ENCODE peak calls at places on chromosomes 3 and 15, in four cellular contexts. Y, P, V and O are unnamed samples.

GRCh38 chr3:56251343-56251945 is 216.8 kb downstream of the ERC2 start:
- DNase-seq in P (peak), V (peak), Y (peak), O (peak)

GRCh38 chr15:66886686-66887273 is 178.6 kb upstream of the SMAD3 start:
- DNase-seq in Y (no peak), V (no peak), P (no peak), O (no peak)

GRCh38 chr3:62246094-62246493 is 127.3 kb downstream of the FEZF2 start:
- DNase-seq in P (no peak), Y (no peak), V (no peak), O (no peak)

GRCh38 chr15:68650901-68651709 is 72.3 kb downstream of the CORO2B start:
- DNase-seq in Y (peak), V (peak), P (peak), O (peak)

GRCh38 chr3:30631237-30631961 is 25.0 kb downstream of the TGFBR2 start:
- DNase-seq in P (no peak), V (no peak), Y (peak), O (no peak)

GRCh38 chr3:50296721-50297383 is 2.4 kb downstream of the HYAL3 start:
- DNase-seq in V (no peak), P (no peak), Y (no peak), O (no peak)

GRCh38 chr3:85003479-85003878 is 44.7 kb downstream of the CADM2 start:
- DNase-seq in V (no peak), Y (no peak), P (no peak), O (no peak)

GRCh38 chr15:50315814-50316630 is 39.0 kb downstream of the GABPB1 start:
- DNase-seq in Y (peak), V (no peak), P (no peak), O (peak)

GRCh38 chr15:50145451-50145872 is 26.4 kb upstream of the ATP8B4 start:
- DNase-seq in V (no peak), P (no peak), Y (peak), O (peak)

GRCh38 chr3:47420511-47421484 is 40.0 kb downstream of the PTPN23 start:
- DNase-seq in Y (peak), V (peak), P (peak), O (peak)

GRCh38 chr3:112615942-112616731 is 24.8 kb downstream of the CCDC80 start:
- DNase-seq in Y (no peak), V (no peak), P (no peak), O (no peak)

GRCh38 chr3:170180107-170180951 is 1.2 kb downstream of the PHC3 start:
- DNase-seq in Y (no peak), V (no peak), P (peak), O (peak)

GRCh38 chr3:114104414-114104813 is 47.9 kb downstream of the QTRT2 start:
- DNase-seq in V (no peak), Y (no peak), P (no peak), O (no peak)

GRCh38 chr3:197350446-197350845 is 52.0 kb upstream of the DLG1 start:
- DNase-seq in Y (no peak), P (no peak), V (no peak), O (no peak)

GRCh38 chr3:100875239-100875638 is 118.0 kb downstream of the ABI3BP start:
- DNase-seq in P (peak), V (peak), Y (no peak), O (no peak)

GRCh38 chr15:93703092-93703785 is 528.1 kb upstream of the MCTP2 start:
- DNase-seq in Y (no peak), P (no peak), V (no peak), O (no peak)

GRCh38 chr3:59128685-59129084 is 78.9 kb upstream of the CFAP20DC start:
- DNase-seq in Y (no peak), V (no peak), P (no peak), O (no peak)

GRCh38 chr15:63891079-63891762 is 57.5 kb upstream of the HERC1 start:
- DNase-seq in Y (peak), P (peak), V (peak), O (peak)

GRCh38 chr3:32438596-32439344 is 47.1 kb downstream of the CMTM7 start:
- DNase-seq in Y (no peak), P (no peak), V (no peak), O (no peak)

GRCh38 chr3:129650256-129650872 is 43.9 kb upstream of the PLXND1 start:
- DNase-seq in P (peak), Y (peak), V (peak), O (peak)

GRCh38 chr3:108103040-108103751 is 12.4 kb upstream of the CD47 start:
- DNase-seq in P (no peak), Y (peak), V (no peak), O (peak)

GRCh38 chr15:84873997-84874396 is 10.5 kb upstream of the SLC28A1 start:
- DNase-seq in P (no peak), V (no peak), Y (no peak), O (no peak)

GRCh38 chr3:154552338-154552737 is 122.3 kb upstream of the GPR149 start:
- DNase-seq in Y (peak), V (no peak), P (no peak), O (peak)

GRCh38 chr15:38479286-38479685 is 25.4 kb downstream of the FAM98B start:
- DNase-seq in V (no peak), Y (no peak), P (no peak), O (no peak)

GRCh38 chr3:32705232-32705631 is 20.2 kb downstream of the CNOT10 start:
- DNase-seq in P (no peak), V (no peak), Y (no peak), O (peak)

GRCh38 chr15:29938701-29939340 is 116.6 kb upstream of the TJP1 start:
- DNase-seq in V (no peak), Y (peak), P (no peak), O (no peak)

GRCh38 chr3:17585561-17586325 is 156.7 kb downstream of the TBC1D5 start:
- DNase-seq in V (no peak), P (no peak), Y (no peak), O (no peak)

GRCh38 chr15:66698318-66698961 is 3.6 kb upstream of the SMAD6 start:
- DNase-seq in V (peak), Y (peak), P (peak), O (peak)

DNA sequence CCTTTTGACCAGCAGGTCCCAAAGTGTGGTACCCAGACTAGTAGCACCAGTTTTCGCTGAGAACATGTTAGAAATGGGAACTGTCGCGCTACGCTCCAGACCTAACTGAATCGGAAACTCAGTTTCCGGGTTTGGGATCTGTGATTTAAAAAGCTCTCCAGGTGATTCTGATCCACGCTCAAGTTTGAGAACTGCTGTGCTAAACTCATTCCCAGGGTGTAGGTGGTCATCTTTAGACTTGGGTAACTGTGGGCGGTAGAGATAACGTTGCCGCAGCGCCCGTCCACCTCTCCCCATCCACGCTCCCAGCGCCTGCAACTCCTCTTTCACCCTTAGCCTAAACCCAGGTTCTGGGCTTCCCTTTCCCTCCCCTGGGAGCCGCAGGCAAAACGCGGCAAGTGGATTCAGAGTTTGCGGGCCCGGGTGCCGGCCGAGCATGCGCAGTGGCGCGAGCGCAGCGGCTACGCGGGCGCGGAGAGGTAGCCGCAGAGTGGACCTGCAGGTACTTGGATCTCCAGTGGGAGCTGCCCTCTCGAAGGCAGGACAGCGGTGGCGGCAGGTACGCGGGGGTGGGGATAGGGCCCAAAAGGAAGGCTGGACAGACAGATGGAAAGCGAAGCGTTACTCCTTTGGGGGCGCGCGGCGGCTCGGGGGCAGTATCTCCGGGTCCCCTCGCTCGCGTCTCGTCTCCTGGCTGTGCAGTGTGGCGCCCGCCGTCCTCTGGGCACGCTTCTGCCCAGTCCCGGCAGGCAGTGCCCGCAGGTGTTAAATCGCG is at the start of gene PLS1:
- DNase-seq in Y (peak), P (peak), V (peak), O (peak)
- TF ChIP-seq POLR2A in Y (peak), P (peak), V (peak), O (peak)

GRCh38 chr3:141455603-141456327 is 31.1 kb upstream of the RASA2 start:
- DNase-seq in P (no peak), V (no peak), Y (no peak), O (no peak)
- TF ChIP-seq POLR2A in P (no peak), V (no peak), Y (no peak), O (no peak)

GRCh38 chr3:121916189-121916588 is 22.0 kb downstream of the SLC15A2 start:
- DNase-seq in V (no peak), Y (no peak), P (no peak), O (no peak)
- TF ChIP-seq POLR2A in V (no peak), Y (no peak), P (no peak), O (no peak)

DNA sequence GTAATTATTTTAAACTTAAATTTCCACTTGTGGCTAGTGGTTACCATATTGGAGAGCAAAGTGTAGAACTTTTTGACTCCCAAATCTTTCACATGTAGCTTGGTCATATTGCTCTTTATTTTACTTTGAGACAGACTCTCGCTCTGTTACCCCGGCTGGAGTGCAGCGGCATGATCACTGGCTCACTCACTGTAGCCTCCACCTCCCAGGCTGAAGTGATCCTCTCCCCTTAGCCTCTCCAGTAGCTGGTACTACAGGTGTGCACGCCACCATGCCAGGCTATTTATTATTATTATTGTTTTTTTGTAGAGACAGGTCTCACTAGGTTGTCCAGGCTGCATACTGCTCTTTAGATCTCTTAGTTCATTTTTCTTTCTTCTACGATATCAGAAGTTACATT is 3.9 kb downstream of the FNDC3B start:
- DNase-seq in Y (no peak), V (no peak), P (no peak), O (no peak)
- TF ChIP-seq POLR2A in Y (peak), V (no peak), P (no peak), O (no peak)

GRCh38 chr15:74027688-74028087 is 33.2 kb downstream of the PML start:
- DNase-seq in P (no peak), V (no peak), Y (no peak), O (no peak)
- TF ChIP-seq POLR2A in P (no peak), V (no peak), Y (no peak), O (no peak)

GRCh38 chr3:134364061-134364935 is 9.9 kb downstream of the AMOTL2 start:
- DNase-seq in Y (no peak), V (peak), P (peak), O (no peak)
- TF ChIP-seq POLR2A in Y (no peak), V (no peak), P (no peak), O (no peak)

GRCh38 chr15:75639709-75640482 is at the start of gene IMP3:
- DNase-seq in P (peak), V (peak), Y (peak), O (peak)
- TF ChIP-seq POLR2A in P (peak), V (peak), Y (no peak), O (peak)

GRCh38 chr3:45593708-45594601 is 596 bp upstream of the LIMD1 start:
- DNase-seq in V (peak), P (peak), Y (peak), O (peak)
- TF ChIP-seq POLR2A in V (peak), P (no peak), Y (no peak), O (peak)

DNA sequence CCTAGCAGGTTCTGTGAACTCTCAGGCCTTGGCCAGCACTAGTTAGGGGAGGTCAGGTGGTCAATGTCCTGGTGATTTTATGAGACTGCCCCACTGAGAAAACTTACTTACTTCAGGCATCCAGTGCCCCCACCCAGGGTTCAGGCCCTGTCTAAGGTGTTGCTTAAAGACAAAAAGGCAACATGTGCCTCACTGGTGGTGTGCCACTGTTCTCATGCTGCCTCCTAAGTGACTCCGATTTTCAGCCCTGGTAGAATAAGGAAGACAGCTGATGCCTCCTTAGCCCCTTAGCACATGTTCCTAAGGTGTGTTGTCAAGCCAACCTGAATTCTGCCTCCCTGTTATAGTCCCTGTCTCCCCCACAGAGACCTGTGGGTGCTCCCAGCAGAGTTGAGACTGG is 5.3 kb downstream of the RBM15B start:
- DNase-seq in P (no peak), V (no peak), Y (no peak), O (no peak)
- TF ChIP-seq POLR2A in P (no peak), V (no peak), Y (no peak), O (no peak)

DNA sequence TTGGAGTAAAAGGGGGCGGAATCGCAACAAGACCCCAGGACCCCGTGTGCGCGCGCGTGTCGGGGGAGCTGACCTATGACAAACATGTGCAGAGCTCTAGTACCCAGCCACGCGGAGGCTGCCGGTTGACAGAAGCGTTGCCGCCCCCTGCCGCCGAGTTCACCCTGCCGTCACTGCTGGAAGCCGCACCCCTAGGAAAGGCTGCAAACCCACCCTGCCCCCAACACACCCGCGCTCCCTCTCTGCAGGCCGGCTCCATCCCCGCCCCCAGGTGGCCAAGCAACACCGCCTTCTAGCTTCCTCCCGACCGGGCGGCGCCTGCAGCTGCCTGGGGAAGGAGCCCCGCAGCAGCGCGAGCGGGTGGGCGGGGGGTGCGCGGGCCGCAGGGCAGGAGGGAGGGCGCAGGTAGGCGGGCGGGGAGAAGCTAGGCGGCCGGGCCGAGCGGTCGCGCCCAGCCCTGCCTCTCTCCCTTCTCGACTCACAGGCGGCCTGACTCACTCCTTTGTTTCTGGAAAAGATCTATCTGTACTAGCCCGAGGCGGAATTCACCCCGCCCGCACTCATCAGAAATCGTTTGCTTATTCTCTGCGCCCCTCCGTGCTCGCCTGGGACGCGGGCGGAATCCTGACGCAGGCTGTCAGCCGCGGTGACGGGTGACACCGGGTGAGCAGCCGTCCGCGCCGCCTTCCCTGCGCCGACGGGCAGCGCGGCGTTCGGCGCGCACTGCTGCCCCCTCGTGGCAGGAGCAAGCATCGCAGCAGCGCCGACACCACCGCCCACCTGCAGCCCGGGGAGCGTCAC is 160.8 kb downstream of the GAP43 start:
- DNase-seq in Y (peak), V (peak), P (peak), O (peak)
- TF ChIP-seq POLR2A in Y (peak), V (peak), P (no peak), O (no peak)